ENCODE peak calls at places on chromosomes 13 and 19, in ten cellular contexts. M is activated B cell treated with CpG ODN at 0.5 μM for 24 hours, I is iPS DF 6.9, E is NCI-H748 treated with DMSO at 0.1 percent for 48 hours, T is omental fat pad, F is brain microvascular endothelial cell, X is midbrain, L is RWPE1, A is HT1080, R is fibroblast of the conjunctiva. Q is an unnamed sample.

GRCh38 chr13:113080361-113080831 is 25.2 kb upstream of the F7 start:
- DNase-seq in A (no peak), R (no peak), L (no peak), E (no peak), F (no peak), I (no peak), M (no peak), T (no peak), X (no peak), Q (no peak)

GRCh38 chr19:5205937-5206750 is 134.5 kb downstream of the PTPRS start:
- DNase-seq in F (no peak), M (no peak), L (no peak), A (no peak), X (no peak), T (no peak), R (no peak), I (no peak), E (no peak), Q (no peak)

GRCh38 chr19:50555447-50556235 is 12.6 kb downstream of the LRRC4B start:
- DNase-seq in L (no peak), A (no peak), T (no peak), R (no peak), F (no peak), X (no peak), I (no peak), E (no peak), M (no peak), Q (no peak)

GRCh38 chr13:98363326-98363725 is 186.3 kb upstream of the RNF113B start:
- DNase-seq in T (no peak), L (no peak), A (no peak), M (no peak), E (no peak), R (no peak), F (no peak), X (no peak), I (no peak), Q (no peak)

GRCh38 chr13:40179421-40179820 is 487.0 kb downstream of the FOXO1 start:
- DNase-seq in I (no peak), F (no peak), X (no peak), E (no peak), M (no peak), T (no peak), L (no peak), R (no peak), A (no peak), Q (no peak)

GRCh38 chr13:111292710-111293485 is 27.5 kb upstream of the TEX29 start:
- DNase-seq in E (no peak), A (no peak), M (no peak), X (no peak), F (no peak), R (no peak), L (no peak), I (no peak), T (no peak), Q (no peak)

GRCh38 chr13:40484101-40484800 is 182.2 kb downstream of the FOXO1 start:
- DNase-seq in A (no peak), I (no peak), L (no peak), M (no peak), E (no peak), X (no peak), T (no peak), F (no peak), R (no peak), Q (no peak)

GRCh38 chr13:76293751-76294150 is 592.5 kb downstream of the KCTD12 start:
- DNase-seq in M (no peak), R (no peak), L (no peak), I (no peak), X (no peak), A (no peak), T (no peak), E (no peak), F (peak), Q (no peak)

GRCh38 chr19:8484331-8484894 is 18.0 kb downstream of the PRAM1 start:
- DNase-seq in E (no peak), A (no peak), M (no peak), X (peak), T (no peak), R (no peak), F (no peak), I (no peak), L (no peak), Q (no peak)

Q was measured in HepG2.